ENCODE peak calls at places on chromosomes 1 and 21, in five cellular contexts. E is PC-3, K is adipocyte, A is lower lobe of right lung, Y is thoracic aorta. P is an unnamed sample. For H3K4me1, the result is how much of the 10 kb centered on the place peaks cover.

GRCh38 chr1:235533476-235534168 is 29.4 kb upstream of the B3GALNT2 start:
- DNase-seq in E (peak), K (no peak), A (no peak), Y (no peak), P (no peak)

GRCh38 chr1:173052681-173053196 is 2.0 kb upstream of the TNFSF18 start:
- DNase-seq in E (peak), K (no peak), A (no peak), Y (no peak), P (peak)

GRCh38 chr1:56200446-56200845 is 378.9 kb downstream of the PLPP3 start:
- DNase-seq in E (peak), K (peak), A (no peak), Y (no peak), P (no peak)

GRCh38 chr1:80629304-80629837 is 1171.4 kb upstream of the ADGRL2 start:
- DNase-seq in E (no peak), K (no peak), A (no peak), Y (no peak), P (no peak)

GRCh38 chr1:248825909-248826760 is at the start of gene SH3BP5L:
- DNase-seq in E (peak), K (peak), A (peak), Y (peak), P (peak)

GRCh38 chr21:38467911-38468310 is 30.4 kb downstream of the ERG start:
- DNase-seq in E (no peak), K (no peak), A (no peak), Y (no peak), P (no peak)

GRCh38 chr1:116951175-116951935 is 41.6 kb downstream of the PTGFRN start:
- DNase-seq in E (peak), K (peak), A (no peak), Y (peak), P (no peak)

GRCh38 chr21:15140321-15141019 is 75.7 kb upstream of the NRIP1 start:
- DNase-seq in E (no peak), K (no peak), A (peak), Y (no peak), P (peak)

GRCh38 chr1:179126338-179127060 is 44.6 kb downstream of the TOR3A start:
- DNase-seq in E (no peak), K (peak), A (peak), Y (peak), P (no peak)

GRCh38 chr1:2108213-2108876 is 58.1 kb downstream of the PRKCZ start:
- DNase-seq in E (peak), K (peak), A (peak), Y (no peak), P (peak)

GRCh38 chr1:111420377-111420776 is 7.2 kb downstream of the OVGP1 start:
- DNase-seq in E (no peak), K (no peak), A (no peak), Y (no peak), P (no peak)

GRCh38 chr1:231628207-231628876 is 1.8 kb downstream of the DISC1 start:
- DNase-seq in E (peak), K (peak), A (no peak), Y (no peak), P (no peak)

GRCh38 chr1:44558883-44559282 is 115.4 kb downstream of the TMEM53 start:
- DNase-seq in E (no peak), K (no peak), A (no peak), Y (no peak), P (no peak)

GRCh38 chr1:208475951-208476824 is 232.0 kb upstream of the PLXNA2 start:
- DNase-seq in E (peak), K (peak), A (no peak), Y (no peak), P (peak)

GRCh38 chr21:31052489-31053142 is 14.3 kb upstream of the KRTAP19-8 start:
- DNase-seq in E (no peak), K (no peak), A (no peak), Y (no peak), P (no peak)

GRCh38 chr1:112790920-112791722 is 76.0 kb upstream of the PPM1J start:
- DNase-seq in E (no peak), K (no peak), A (no peak), Y (no peak), P (no peak)

GRCh38 chr1:87450136-87450535 is 121.5 kb downstream of the LMO4 start:
- DNase-seq in E (no peak), K (no peak), A (no peak), Y (no peak), P (no peak)

GRCh38 chr1:34800214-34800613 is 7.4 kb downstream of the GJA4 start:
- DNase-seq in E (no peak), K (peak), A (no peak), Y (no peak), P (no peak)

GRCh38 chr1:47332779-47333577 is 612 bp upstream of the CMPK1 start:
- DNase-seq in E (no peak), K (no peak), A (no peak), Y (no peak), P (peak)

GRCh38 chr21:42513985-42514882 is 582 bp downstream of the SLC37A1 start:
- DNase-seq in E (peak), K (peak), A (peak), Y (no peak), P (peak)

GRCh38 chr1:116483481-116484309 is 87.1 kb downstream of the CD58 start:
- DNase-seq in E (no peak), K (no peak), A (peak), Y (no peak), P (no peak)

GRCh38 chr1:27539901-27540861 is 50.2 kb upstream of the WASF2 start:
- DNase-seq in E (peak), K (peak), A (no peak), Y (no peak), P (no peak)

GRCh38 chr1:54978528-54979326 is 1.7 kb upstream of the TMEM61 start:
- DNase-seq in E (no peak), K (no peak), A (no peak), Y (no peak), P (peak)

GRCh38 chr1:22053018-22053860 is 730 bp downstream of the CDC42 start:
- DNase-seq in E (peak), K (peak), A (peak), Y (no peak), P (peak)

GRCh38 chr21:36792505-36792967 is 93.6 kb downstream of the SIM2 start:
- DNase-seq in E (peak), K (no peak), A (no peak), Y (no peak), P (no peak)

GRCh38 chr21:32496536-32496935 is 84.0 kb downstream of the EVA1C start:
- DNase-seq in E (no peak), K (no peak), A (no peak), Y (no peak), P (no peak)

GRCh38 chr1:153959454-153959853 is 1.0 kb upstream of the CRTC2 start:
- DNase-seq in E (no peak), K (no peak), A (no peak), Y (no peak), P (no peak)

GRCh38 chr1:91622586-91622985 is 121.9 kb downstream of the CDC7 start:
- DNase-seq in E (no peak), K (no peak), A (no peak), Y (peak), P (peak)

GRCh38 chr21:26834181-26834945 is 10.8 kb downstream of the ADAMTS1 start:
- DNase-seq in E (peak), K (peak), A (no peak), Y (no peak), P (no peak)

GRCh38 chr1:22096036-22096435 is 43.5 kb downstream of the CDC42 start:
- DNase-seq in E (peak), K (no peak), A (no peak), Y (no peak), P (no peak)

GRCh38 chr1:31985430-31985829 is 28.2 kb upstream of the KHDRBS1 start:
- DNase-seq in E (no peak), K (no peak), A (no peak), Y (no peak), P (no peak)

GRCh38 chr21:45365186-45365607 is 39.8 kb upstream of the COL18A1 start:
- DNase-seq in E (no peak), K (no peak), A (no peak), Y (no peak), P (no peak)

GRCh38 chr21:45366476-45366875 is 38.5 kb upstream of the COL18A1 start:
- DNase-seq in E (no peak), K (no peak), A (no peak), Y (no peak), P (no peak)

GRCh38 chr21:45363921-45364463 is 41.0 kb upstream of the COL18A1 start:
- DNase-seq in E (peak), K (peak), A (peak), Y (peak), P (peak)

GRCh38 chr21:45365608-45366241 is 39.2 kb upstream of the COL18A1 start:
- DNase-seq in E (peak), K (no peak), A (no peak), Y (no peak), P (peak)

DNA sequence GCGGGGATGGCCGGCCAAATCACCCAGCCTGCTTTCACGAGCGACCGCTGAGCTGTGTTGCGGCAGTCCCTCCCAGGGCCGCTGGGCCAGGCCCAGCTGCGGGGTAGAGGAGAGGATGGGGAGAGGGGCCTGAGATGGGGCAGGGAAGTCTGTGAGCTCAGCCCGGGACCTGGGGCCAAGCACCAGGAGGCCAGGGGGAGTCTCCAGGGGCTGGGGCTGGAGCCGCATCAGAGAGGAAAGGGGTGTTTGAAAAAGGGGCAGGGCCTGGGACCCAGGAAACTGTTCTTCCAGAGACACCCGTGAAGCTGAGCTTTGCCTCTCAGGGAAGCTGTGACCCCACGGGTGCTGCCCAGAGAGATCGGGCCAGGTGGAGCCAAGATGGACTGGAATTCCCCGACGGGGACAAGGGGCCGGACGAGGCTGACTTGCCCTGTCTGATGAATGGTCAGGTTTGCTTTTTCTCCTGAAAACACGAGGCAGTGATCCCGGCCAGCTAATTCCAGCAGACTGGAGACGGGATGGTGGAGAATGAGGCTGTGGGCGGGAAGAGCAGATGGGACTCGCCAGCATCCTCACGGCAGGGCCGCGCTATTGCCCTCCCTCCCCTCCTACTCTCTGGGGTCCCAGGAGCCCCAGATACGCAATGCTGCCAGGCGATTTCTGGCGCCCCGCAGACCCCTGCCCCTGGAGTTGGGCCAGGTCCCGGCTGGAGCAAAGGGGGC is 40.3 kb upstream of the COL18A1 start:
- DNase-seq in E (no peak), K (no peak), A (no peak), Y (no peak), P (peak)
- H3K4me3 ChIP-seq in E (peak), K (peak), A (no peak), Y (peak), P (no peak)

DNA sequence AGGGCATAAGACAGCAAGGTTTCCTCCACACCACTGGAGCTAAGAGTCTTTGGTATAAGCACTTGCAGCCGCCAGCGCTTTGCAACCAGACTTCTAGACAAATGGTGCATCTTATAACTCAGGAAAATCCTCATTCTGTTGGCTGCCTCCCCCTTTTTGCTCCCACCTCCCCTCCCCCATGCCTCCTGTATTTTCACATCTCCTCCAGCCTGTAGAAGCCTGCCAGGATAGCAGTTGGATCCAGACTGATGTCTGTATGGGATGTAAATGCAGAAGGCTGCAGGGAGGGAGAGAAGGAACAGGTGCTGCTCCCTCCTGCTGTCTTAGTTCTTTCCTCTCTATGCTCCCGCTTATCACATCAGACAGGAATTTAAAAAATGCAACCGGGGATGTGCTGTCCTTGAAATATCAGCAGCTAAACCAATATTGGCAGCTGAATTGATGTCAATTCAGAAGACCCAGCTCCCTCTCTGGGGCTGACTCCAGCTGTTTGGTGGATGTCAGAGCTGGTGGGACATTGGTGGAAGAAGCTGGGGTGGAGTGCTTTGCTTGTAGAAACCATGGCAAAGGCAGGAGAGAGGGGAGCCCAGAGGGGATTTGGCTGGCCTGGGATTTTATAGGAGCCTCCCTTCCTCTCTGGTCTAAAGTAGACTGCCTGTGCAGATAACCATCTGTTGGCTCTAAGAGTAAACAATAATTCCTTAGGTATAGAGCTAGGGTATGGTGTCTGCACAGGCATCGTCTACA is 53.5 kb downstream of the NFASC start:
- DNase-seq in E (peak), K (no peak), A (no peak), Y (no peak), P (no peak)
- H3K4me1 ChIP-seq in E (under half), K (under half), A (under half), Y (under half), P (under half)

GRCh38 chr21:21045538-21045937 is 47.3 kb downstream of the NCAM2 start:
- DNase-seq in E (no peak), K (no peak), A (no peak), Y (no peak), P (no peak)
- H3K4me3 ChIP-seq in E (no peak), K (no peak), A (no peak), Y (no peak), P (no peak)

DNA sequence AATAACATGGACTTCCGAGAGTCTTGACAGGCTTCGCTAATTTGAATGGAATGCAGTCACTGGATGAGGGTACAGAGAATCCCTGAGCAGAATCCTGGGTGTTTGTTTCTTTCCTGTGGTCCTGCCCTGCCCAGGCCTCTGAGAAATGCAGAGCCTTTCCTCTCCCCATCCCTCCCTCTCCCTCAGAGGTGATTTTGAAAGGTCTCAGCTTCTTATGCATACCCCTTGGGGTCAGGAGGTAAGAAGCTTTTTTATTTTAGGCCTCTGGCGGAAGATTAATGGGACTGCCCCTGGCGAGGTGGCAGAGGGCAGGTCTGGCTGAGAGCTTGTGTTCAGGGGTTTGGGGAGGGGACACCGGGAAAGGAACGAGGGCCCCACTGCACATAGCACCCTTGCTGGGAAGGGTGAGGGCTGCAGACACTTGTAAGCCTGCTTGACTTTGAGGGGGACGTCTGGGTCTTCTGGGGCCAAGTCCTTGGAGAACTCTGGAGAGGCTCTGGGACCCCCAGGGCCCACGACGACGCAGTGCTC is 116.5 kb upstream of the SLC45A1 start:
- DNase-seq in E (no peak), K (peak), A (no peak), Y (no peak), P (peak)
- H3K4me1 ChIP-seq in E (half or more), K (under half), A (half or more), Y (half or more), P (under half)

DNA sequence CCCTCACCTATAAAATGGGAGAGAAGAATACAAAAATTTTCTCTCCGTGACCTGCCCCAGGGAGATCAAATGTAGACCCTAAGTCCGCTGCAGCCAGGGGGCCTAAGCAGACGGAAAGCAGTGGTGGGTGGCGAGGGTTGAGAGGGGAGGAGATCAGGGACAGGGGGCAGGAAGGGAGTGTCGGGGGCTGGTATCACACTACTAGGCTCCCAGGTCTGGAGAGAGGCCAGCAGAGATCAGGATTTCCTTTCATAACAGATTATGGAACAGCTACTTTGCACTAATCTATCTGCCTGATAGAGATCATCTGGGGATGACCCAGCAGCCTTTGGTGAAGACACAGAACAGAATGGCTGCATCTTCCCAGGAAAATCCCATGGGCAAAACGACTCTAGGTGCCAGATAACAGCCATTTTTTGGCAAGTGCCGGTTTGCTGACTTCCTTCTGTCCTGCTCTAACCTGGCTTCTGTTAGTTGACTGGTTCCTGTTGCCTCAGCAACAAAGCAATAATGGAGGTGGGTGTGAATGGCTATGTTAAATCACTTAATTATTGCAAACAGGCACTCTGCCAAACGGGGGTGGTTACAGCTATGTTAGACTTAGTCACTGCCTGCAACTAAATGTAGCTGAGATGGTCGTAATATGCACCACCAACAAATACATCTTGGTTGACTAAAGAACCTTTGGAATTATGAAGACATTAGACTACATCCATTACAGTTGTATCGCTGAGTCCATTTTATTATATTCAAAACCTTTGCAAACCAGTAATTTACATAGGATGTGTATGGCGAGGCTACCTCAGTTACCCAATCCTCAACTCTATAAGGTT is 30.0 kb upstream of the EPS8L3 start:
- DNase-seq in E (peak), K (peak), A (peak), Y (no peak), P (no peak)
- H3K4me3 ChIP-seq in E (no peak), K (no peak), A (no peak), Y (no peak), P (no peak)

DNA sequence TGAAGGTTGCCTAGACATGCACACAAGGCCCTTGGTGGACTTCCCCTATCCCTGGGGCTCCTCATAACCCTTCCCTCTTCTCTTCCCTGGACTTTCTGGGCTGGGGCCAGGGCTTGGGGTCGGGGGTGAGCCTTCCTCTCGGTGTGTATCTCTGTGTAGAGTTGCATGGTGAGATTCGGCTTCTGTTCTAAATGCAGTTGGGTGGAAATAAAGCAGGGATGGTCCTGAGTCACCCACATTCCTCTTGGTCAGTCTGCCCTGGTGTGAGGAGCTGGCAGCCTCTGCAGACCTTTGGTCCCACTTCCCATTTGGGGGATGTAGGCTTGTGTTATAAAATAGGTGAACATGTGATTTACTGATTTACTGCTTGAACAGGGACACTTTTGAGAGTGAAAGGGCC is 38.0 kb downstream of the ADARB1 start:
- DNase-seq in E (no peak), K (no peak), A (no peak), Y (no peak), P (no peak)
- H3K4me1 ChIP-seq in E (under half), K (under half), A (half or more), Y (half or more), P (under half)

GRCh38 chr1:234262007-234262753 is 111.1 kb upstream of the COA6 start:
- DNase-seq in E (peak), K (no peak), A (no peak), Y (no peak), P (peak)

GRCh38 chr1:234256359-234256758 is 116.9 kb upstream of the COA6 start:
- DNase-seq in E (no peak), K (no peak), A (no peak), Y (no peak), P (no peak)

GRCh38 chr1:234261545-234261944 is 111.7 kb upstream of the COA6 start:
- DNase-seq in E (no peak), K (no peak), A (no peak), Y (no peak), P (no peak)

GRCh38 chr1:234260578-234260977 is 112.7 kb upstream of the COA6 start:
- DNase-seq in E (peak), K (no peak), A (no peak), Y (no peak), P (no peak)

DNA sequence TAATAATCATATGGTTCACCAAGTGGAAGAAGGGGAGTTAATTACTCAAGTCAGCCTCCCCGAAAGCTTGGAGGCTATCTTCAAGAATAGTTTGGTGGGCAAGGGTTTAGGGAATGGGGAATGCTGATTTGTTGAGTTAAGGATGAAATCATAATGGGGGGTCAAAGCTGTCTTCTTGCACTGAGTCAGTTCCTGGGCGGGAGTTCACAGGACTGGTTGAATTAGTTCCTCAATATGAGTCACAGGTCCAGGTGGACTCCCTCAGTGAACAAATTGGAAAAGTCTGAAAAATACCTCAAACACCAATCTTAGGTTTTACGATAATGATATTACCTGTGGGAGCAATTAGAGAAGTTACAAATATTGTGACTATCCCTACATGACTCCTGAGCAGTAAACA is 115.2 kb upstream of the COA6 start:
- DNase-seq in E (peak), K (no peak), A (no peak), Y (no peak), P (no peak)
- H3K4me3 ChIP-seq in E (no peak), K (no peak), A (no peak), Y (no peak), P (no peak)